ENCODE peak calls at places on chromosome 16, in four cellular contexts. C is mucosa of descending colon, L is fibroblast of mammary gland, V is suprapubic skin. Z is an unnamed sample.

GRCh38 chr16:86512860-86513470 is 2.6 kb downstream of the FOXF1 start:
- DNase-seq in C (peak), L (no peak), V (no peak), Z (no peak)

GRCh38 chr16:3950343-3951193 is 70.1 kb upstream of the CREBBP start:
- DNase-seq in C (peak), L (peak), V (peak), Z (no peak)

GRCh38 chr16:66603537-66604375 is 748 bp upstream of the CMTM3 start:
- DNase-seq in C (peak), L (peak), V (peak), Z (no peak)

GRCh38 chr16:89155184-89155679 is 16.3 kb upstream of the CDH15 start:
- DNase-seq in C (peak), L (peak), V (peak), Z (no peak)

GRCh38 chr16:50491516-50491915 is 56.7 kb upstream of the NKD1 start:
- DNase-seq in C (no peak), L (no peak), V (no peak), Z (no peak)

GRCh38 chr16:4945560-4946502 is 8.9 kb upstream of the PPL start:
- DNase-seq in C (peak), L (peak), V (peak), Z (no peak)

GRCh38 chr16:16025214-16025968 is 76.0 kb downstream of the ABCC1 start:
- DNase-seq in C (no peak), L (peak), V (no peak), Z (no peak)

GRCh38 chr16:19532601-19533000 is 8.9 kb downstream of the CCP110 start:
- DNase-seq in C (no peak), L (no peak), V (no peak), Z (no peak)

GRCh38 chr16:24858219-24859041 is 12.7 kb downstream of the SLC5A11 start:
- DNase-seq in C (peak), L (peak), V (no peak), Z (peak)

GRCh38 chr16:69567031-69567680 is 1.4 kb downstream of the NFAT5 start:
- DNase-seq in C (no peak), L (no peak), V (no peak), Z (no peak)

GRCh38 chr16:54930034-54930938 is at the start of gene IRX5:
- DNase-seq in C (peak), L (peak), V (peak), Z (no peak)

GRCh38 chr16:2527784-2528100 is 3.5 kb downstream of the CEMP1 start:
- DNase-seq in C (peak), L (no peak), V (no peak), Z (no peak)

GRCh38 chr16:86363836-86364618 is 146.3 kb upstream of the FOXF1 start:
- DNase-seq in C (no peak), L (no peak), V (no peak), Z (no peak)

Z was measured in hypothalamus.